ENCODE peak calls at places on chromosomes 11 and 22, in six cellular contexts. One of them, this sample, is unnamed.

GRCh38 chr11:133926466-133927246 is 30.1 kb downstream of the IGSF9B start:
- DNase-seq in A549: no peak
- DNase-seq in lower leg skin: no peak
- DNase-seq in HCT116: no peak
- DNase-seq in IMR-90: no peak
- DNase-seq in testis: no peak
- DNase-seq in this sample: no peak

GRCh38 chr11:84687433-84687832 is 939.7 kb downstream of the DLG2 start:
- DNase-seq in A549: no peak
- DNase-seq in lower leg skin: no peak
- DNase-seq in HCT116: no peak
- DNase-seq in IMR-90: no peak
- DNase-seq in testis: no peak
- DNase-seq in this sample: no peak

GRCh38 chr11:48028909-48029685 is 48.7 kb downstream of the PTPRJ start:
- DNase-seq in A549: no peak
- DNase-seq in lower leg skin: no peak
- DNase-seq in HCT116: no peak
- DNase-seq in IMR-90: peak; percentile 26
- DNase-seq in testis: no peak
- DNase-seq in this sample: no peak

GRCh38 chr22:22940961-22941605 is 53.5 kb downstream of the IGLL5 start:
- DNase-seq in A549: no peak
- DNase-seq in lower leg skin: peak; percentile 59
- DNase-seq in HCT116: no peak
- DNase-seq in IMR-90: no peak
- DNase-seq in testis: no peak
- DNase-seq in this sample: peak; percentile 37

GRCh38 chr11:57269580-57270021 is 32.6 kb upstream of the APLNR start:
- DNase-seq in A549: no peak
- DNase-seq in lower leg skin: peak; percentile 77
- DNase-seq in HCT116: no peak
- DNase-seq in IMR-90: no peak
- DNase-seq in testis: no peak
- DNase-seq in this sample: peak; percentile 50

GRCh38 chr22:42676059-42676607 is 26.9 kb upstream of the CYB5R3 start:
- DNase-seq in A549: no peak
- DNase-seq in lower leg skin: no peak
- DNase-seq in HCT116: no peak
- DNase-seq in IMR-90: peak; percentile 43
- DNase-seq in testis: no peak
- DNase-seq in this sample: no peak

GRCh38 chr22:46381142-46381541 is 45.6 kb downstream of the TRMU start:
- DNase-seq in A549: peak; percentile 61
- DNase-seq in lower leg skin: no peak
- DNase-seq in HCT116: no peak
- DNase-seq in IMR-90: peak; percentile 10
- DNase-seq in testis: no peak
- DNase-seq in this sample: no peak

GRCh38 chr11:22674470-22675426 is 8.3 kb downstream of the GAS2 start:
- DNase-seq in A549: no peak
- DNase-seq in lower leg skin: no peak
- DNase-seq in HCT116: no peak
- DNase-seq in IMR-90: no peak
- DNase-seq in testis: no peak
- DNase-seq in this sample: no peak

GRCh38 chr11:87712802-87713202 is 462.4 kb downstream of the RAB38 start:
- DNase-seq in A549: no peak
- DNase-seq in lower leg skin: no peak
- DNase-seq in HCT116: no peak
- DNase-seq in IMR-90: no peak
- DNase-seq in testis: no peak
- DNase-seq in this sample: no peak

GRCh38 chr11:131629925-131630324 is 259.5 kb downstream of the NTM start:
- DNase-seq in A549: no peak
- DNase-seq in lower leg skin: no peak
- DNase-seq in HCT116: no peak
- DNase-seq in IMR-90: no peak
- DNase-seq in testis: no peak
- DNase-seq in this sample: no peak

GRCh38 chr11:122202951-122203456 is 87.0 kb upstream of the BLID start:
- DNase-seq in A549: peak; percentile 72
- DNase-seq in lower leg skin: peak; percentile 95
- DNase-seq in HCT116: peak; percentile 81
- DNase-seq in IMR-90: peak; percentile 71
- DNase-seq in testis: peak; percentile 79
- DNase-seq in this sample: no peak

GRCh38 chr11:112410325-112410724 is 149.7 kb upstream of the PLET1 start:
- DNase-seq in A549: no peak
- DNase-seq in lower leg skin: no peak
- DNase-seq in HCT116: no peak
- DNase-seq in IMR-90: no peak
- DNase-seq in testis: no peak
- DNase-seq in this sample: no peak

GRCh38 chr11:26827567-26828037 is 105.7 kb upstream of the SLC5A12 start:
- DNase-seq in A549: no peak
- DNase-seq in lower leg skin: no peak
- DNase-seq in HCT116: no peak
- DNase-seq in IMR-90: peak; percentile 30
- DNase-seq in testis: no peak
- DNase-seq in this sample: no peak

GRCh38 chr22:36155702-36156101 is 4.9 kb downstream of the APOL3 start:
- DNase-seq in A549: no peak
- DNase-seq in lower leg skin: peak; percentile 93
- DNase-seq in HCT116: no peak
- DNase-seq in IMR-90: no peak
- DNase-seq in testis: peak; percentile 76
- DNase-seq in this sample: no peak

GRCh38 chr22:46425011-46425410 is 89.5 kb downstream of the TRMU start:
- DNase-seq in A549: no peak
- DNase-seq in lower leg skin: no peak
- DNase-seq in HCT116: no peak
- DNase-seq in IMR-90: peak; percentile 72
- DNase-seq in testis: no peak
- DNase-seq in this sample: no peak

GRCh38 chr11:122758361-122758760 is 79.9 kb upstream of the CRTAM start:
- DNase-seq in A549: no peak
- DNase-seq in lower leg skin: no peak
- DNase-seq in HCT116: no peak
- DNase-seq in IMR-90: no peak
- DNase-seq in testis: no peak
- DNase-seq in this sample: no peak

GRCh38 chr11:119277660-119278059 is 39.3 kb downstream of the MCAM start:
- DNase-seq in A549: no peak
- DNase-seq in lower leg skin: no peak
- DNase-seq in HCT116: no peak
- DNase-seq in IMR-90: no peak
- DNase-seq in testis: no peak
- DNase-seq in this sample: no peak

GRCh38 chr22:35390933-35391332 is 9.0 kb upstream of the MCM5 start:
- DNase-seq in A549: no peak
- DNase-seq in lower leg skin: no peak
- DNase-seq in HCT116: no peak
- DNase-seq in IMR-90: no peak
- DNase-seq in testis: no peak
- DNase-seq in this sample: no peak

GRCh38 chr11:38297670-38298069 is 1699.6 kb upstream of the RAG2 start:
- DNase-seq in A549: no peak
- DNase-seq in lower leg skin: no peak
- DNase-seq in HCT116: no peak
- DNase-seq in IMR-90: no peak
- DNase-seq in testis: no peak
- DNase-seq in this sample: no peak
- TF ChIP-seq POLR2A in A549: no peak
- TF ChIP-seq POLR2A in lower leg skin: no peak
- TF ChIP-seq POLR2A in HCT116: no peak
- TF ChIP-seq POLR2A in IMR-90: no peak
- TF ChIP-seq POLR2A in testis: no peak
- TF ChIP-seq POLR2A in this sample: no peak

GRCh38 chr11:66334605-66335442 is 1.4 kb downstream of the RIN1 start:
- DNase-seq in A549: no peak
- DNase-seq in lower leg skin: peak; percentile 84
- DNase-seq in HCT116: no peak
- DNase-seq in IMR-90: no peak
- DNase-seq in testis: no peak
- DNase-seq in this sample: no peak

GRCh38 chr11:66333896-66334604 is 2.2 kb downstream of the RIN1 start:
- DNase-seq in A549: no peak
- DNase-seq in lower leg skin: no peak
- DNase-seq in HCT116: no peak
- DNase-seq in IMR-90: no peak
- DNase-seq in testis: no peak
- DNase-seq in this sample: no peak

GRCh38 chr11:66336234-66337102 is at the start of gene RIN1:
- DNase-seq in A549: peak; percentile 93
- DNase-seq in lower leg skin: peak; percentile 91
- DNase-seq in HCT116: peak; percentile 82
- DNase-seq in IMR-90: peak; percentile 99
- DNase-seq in testis: no peak
- DNase-seq in this sample: peak; percentile 73

GRCh38 chr11:66337103-66337899 is 1.1 kb upstream of the RIN1 start:
- DNase-seq in A549: no peak
- DNase-seq in lower leg skin: peak; percentile 84
- DNase-seq in HCT116: no peak
- DNase-seq in IMR-90: peak; percentile 56
- DNase-seq in testis: no peak
- DNase-seq in this sample: no peak

GRCh38 chr11:66335531-66336233 is 552 bp downstream of the RIN1 start:
- DNase-seq in A549: no peak
- DNase-seq in lower leg skin: peak; percentile 86
- DNase-seq in HCT116: no peak
- DNase-seq in IMR-90: peak; percentile 59
- DNase-seq in testis: no peak
- DNase-seq in this sample: no peak
- H3K4me3 ChIP-seq in A549: peak overlapping the region; percentile 56
- H3K4me3 ChIP-seq in lower leg skin: peak overlapping the region; percentile 28
- H3K4me3 ChIP-seq in HCT116: peak overlapping the region; percentile 77
- H3K4me3 ChIP-seq in IMR-90: peak overlapping the region; percentile 60
- H3K4me3 ChIP-seq in testis: peak overlapping the region; percentile 39
- H3K4me3 ChIP-seq in this sample: peak overlapping the region; percentile 92

GRCh38 chr22:19962909-19963806 is 21.5 kb upstream of the TXNRD2 start:
- DNase-seq in A549: no peak
- DNase-seq in lower leg skin: peak; percentile 94
- DNase-seq in HCT116: peak; percentile 86
- DNase-seq in IMR-90: peak; percentile 58
- DNase-seq in testis: no peak
- DNase-seq in this sample: peak; percentile 95
- TF ChIP-seq POLR2A in A549: no peak
- TF ChIP-seq POLR2A in lower leg skin: no peak
- TF ChIP-seq POLR2A in HCT116: no peak
- TF ChIP-seq POLR2A in IMR-90: no peak
- TF ChIP-seq POLR2A in testis: no peak
- TF ChIP-seq POLR2A in this sample: peak; percentile 80

DNA sequence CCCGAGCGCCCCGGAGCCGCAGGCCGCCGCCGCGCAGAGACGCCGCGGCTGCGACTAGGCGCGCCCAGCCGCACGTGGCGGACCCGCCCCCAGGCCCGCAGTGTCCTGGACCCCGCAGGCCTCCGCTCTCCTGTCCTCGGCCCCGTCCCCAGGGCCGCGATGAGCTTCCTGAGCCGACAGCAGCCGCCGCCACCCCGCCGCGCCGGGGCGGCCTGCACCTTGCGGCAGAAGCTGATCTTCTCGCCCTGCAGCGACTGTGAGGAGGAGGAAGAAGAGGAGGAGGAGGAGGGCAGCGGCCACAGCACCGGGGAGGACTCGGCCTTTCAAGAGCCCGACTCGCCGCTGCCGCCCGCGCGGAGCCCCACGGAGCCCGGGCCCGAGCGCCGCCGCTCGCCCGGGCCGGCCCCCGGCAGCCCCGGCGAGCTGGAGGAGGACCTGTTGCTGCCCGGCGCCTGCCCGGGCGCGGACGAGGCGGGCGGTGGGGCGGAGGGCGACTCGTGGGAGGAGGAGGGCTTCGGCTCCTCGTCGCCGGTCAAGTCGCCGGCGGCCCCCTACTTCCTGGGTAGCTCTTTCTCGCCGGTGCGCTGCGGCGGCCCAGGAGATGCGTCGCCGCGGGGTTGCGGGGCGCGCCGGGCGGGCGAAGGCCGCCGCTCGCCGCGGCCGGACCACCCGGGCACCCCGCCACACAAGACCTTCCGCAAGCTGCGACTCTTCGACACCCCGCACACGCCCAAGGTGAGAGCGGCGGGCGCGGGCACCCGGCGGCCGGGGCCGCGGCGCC is 495 bp downstream of the WEE1 start:
- DNase-seq in A549: peak; percentile 32
- DNase-seq in lower leg skin: peak; percentile 87
- DNase-seq in HCT116: no peak
- DNase-seq in IMR-90: no peak
- DNase-seq in testis: peak; percentile 22
- DNase-seq in this sample: peak; percentile 60
- H3K4me3 ChIP-seq in A549: peak overlapping the region; percentile 89
- H3K4me3 ChIP-seq in lower leg skin: peak overlapping the region; percentile 86
- H3K4me3 ChIP-seq in HCT116: peak overlapping the region; percentile 86
- H3K4me3 ChIP-seq in IMR-90: peak overlapping the region; percentile 76
- H3K4me3 ChIP-seq in testis: peak overlapping the region; percentile 74
- H3K4me3 ChIP-seq in this sample: peak overlapping the region; percentile 85

GRCh38 chr11:64893194-64894069 is 15.0 kb upstream of the EHD1 start:
- DNase-seq in A549: peak; percentile 60
- DNase-seq in lower leg skin: no peak
- DNase-seq in HCT116: no peak
- DNase-seq in IMR-90: no peak
- DNase-seq in testis: no peak
- DNase-seq in this sample: no peak
- TF ChIP-seq POLR2A in A549: peak; percentile 68
- TF ChIP-seq POLR2A in lower leg skin: no peak
- TF ChIP-seq POLR2A in HCT116: no peak
- TF ChIP-seq POLR2A in IMR-90: no peak
- TF ChIP-seq POLR2A in testis: no peak
- TF ChIP-seq POLR2A in this sample: peak; percentile 99

This sample was measured in Peyer's patch.